ENCODE peak calls at places on chromosomes 4 and X, in five cellular contexts. R is PC-9, J is spleen, P is mammary epithelial cell, C is pancreas. H is an unnamed sample.
A peak's percentile ranks its signal among the peaks of the same experiment; 100 is the strongest.

GRCh38 chrX:54386314-54386713 is 28.5 kb upstream of the WNK3 start:
- DNase-seq in P (no peak), R (no peak), C (no peak), J (no peak), H (no peak)

GRCh38 chr4:4913147-4913561 is 53.7 kb downstream of the MSX1 start:
- DNase-seq in J (no peak), C (no peak), P (no peak), R (no peak), H (no peak)

GRCh38 chrX:2652106-2652505 is 39.0 kb upstream of the CD99 start:
- DNase-seq in J (no peak), P (no peak), C (no peak), R (no peak), H (no peak)

GRCh38 chrX:102746134-102746584 is 25.6 kb downstream of the GPRASP3 start:
- DNase-seq in R (no peak), J (peak; percentile 84), P (no peak), C (peak; percentile 27), H (peak; percentile 52)

GRCh38 chr4:119010909-119011606 is 122.4 kb downstream of the SYNPO2 start:
- DNase-seq in J (no peak), C (no peak), P (no peak), R (no peak), H (no peak)

GRCh38 chr4:44235897-44236296 is 212.7 kb downstream of the KCTD8 start:
- DNase-seq in C (no peak), R (no peak), P (no peak), J (no peak), H (no peak)

GRCh38 chr4:89800527-89801103 is 36.3 kb downstream of the SNCA start:
- DNase-seq in C (no peak), R (no peak), J (no peak), P (peak; percentile 62), H (no peak)

GRCh38 chrX:153507484-153508178 is 9.8 kb upstream of the ATP2B3 start:
- DNase-seq in P (peak; percentile 47), C (peak; percentile 78), J (peak; percentile 96), R (peak; percentile 38), H (peak; percentile 83)

GRCh38 chr4:103150677-103151076 is 47.5 kb downstream of the CENPE start:
- DNase-seq in P (peak; percentile 78), C (no peak), R (peak; percentile 79), J (no peak), H (no peak)

GRCh38 chrX:15055146-15055930 is 182.1 kb downstream of the MOSPD2 start:
- DNase-seq in R (no peak), C (no peak), J (no peak), P (peak; percentile 55), H (no peak)

GRCh38 chrX:57821703-57822375 is 88.4 kb downstream of the ZXDA start:
- DNase-seq in C (peak; percentile 17), P (peak; percentile 35), J (no peak), R (no peak), H (no peak)

GRCh38 chrX:120251471-120252011 is 929 bp downstream of the ZBTB33 start:
- DNase-seq in C (peak; percentile 29), R (peak; percentile 62), J (peak; percentile 80), P (peak; percentile 9), H (peak; percentile 17)

GRCh38 chr4:47913328-47913727 is 1.1 kb downstream of the NFXL1 start:
- DNase-seq in C (no peak), J (no peak), P (peak; percentile 51), R (peak; percentile 45), H (no peak)

GRCh38 chr4:83251074-83251835 is 33.3 kb downstream of the COQ2 start:
- DNase-seq in C (no peak), R (no peak), P (no peak), J (no peak), H (no peak)

GRCh38 chr4:44927361-44928061 is 201.2 kb upstream of the GNPDA2 start:
- DNase-seq in P (peak; percentile 39), C (no peak), R (no peak), J (no peak), H (no peak)

GRCh38 chr4:159983080-159983479 is 880.2 kb downstream of the RAPGEF2 start:
- DNase-seq in C (no peak), J (no peak), P (peak; percentile 11), R (no peak), H (no peak)

GRCh38 chrX:40165206-40165605 is 67.4 kb upstream of the BCOR start:
- DNase-seq in J (peak; percentile 46), C (no peak), P (no peak), R (no peak), H (no peak)

GRCh38 chr4:13700196-13701140 is 72.9 kb upstream of the BOD1L1 start:
- DNase-seq in P (peak; percentile 88), R (peak; percentile 84), J (no peak), C (no peak), H (no peak)

GRCh38 chr4:178340468-178340867 is 898.2 kb upstream of the AGA start:
- DNase-seq in P (no peak), C (no peak), J (no peak), R (no peak), H (no peak)

DNA sequence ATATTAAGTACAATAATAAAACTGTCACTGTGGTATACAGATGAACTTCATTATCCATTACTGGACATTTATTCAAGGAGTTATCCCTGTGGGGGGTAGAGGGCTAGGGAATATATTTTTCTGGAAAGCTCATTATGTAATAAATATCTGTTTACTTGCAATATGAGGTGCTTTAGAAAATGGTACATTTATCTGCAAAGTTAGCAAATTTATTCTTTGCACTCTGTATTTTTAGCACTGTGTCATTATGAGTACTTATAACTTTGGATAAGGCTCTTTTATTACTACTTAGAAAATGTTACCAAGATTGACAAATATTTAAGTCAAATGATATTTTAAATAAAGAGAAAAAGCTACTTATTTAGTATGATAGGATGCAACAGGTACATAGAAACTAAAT is 37.8 kb downstream of the ANKRD17 start:
- DNase-seq in C (no peak), P (no peak), R (no peak), J (no peak), H (no peak)
- H3K4me1 ChIP-seq in C (peaks cover 11% of the 10 kb centered on the region), P (peaks cover 5% of the 10 kb centered on the region), R (peaks cover 4% of the 10 kb centered on the region), J (peaks cover 49% of the 10 kb centered on the region), H (peaks cover 47% of the 10 kb centered on the region)

GRCh38 chr4:1460967-1461868 is 55.0 kb upstream of the NKX1-1 start:
- DNase-seq in J (peak; percentile 61), P (no peak), C (peak; percentile 7), R (no peak), H (no peak)

GRCh38 chr4:1459664-1460511 is 53.6 kb upstream of the NKX1-1 start:
- DNase-seq in P (no peak), C (peak; percentile 8), J (peak; percentile 62), R (no peak), H (no peak)

GRCh38 chr4:1462009-1462767 is 55.9 kb upstream of the NKX1-1 start:
- DNase-seq in C (no peak), P (no peak), J (peak; percentile 62), R (no peak), H (no peak)

GRCh38 chr4:1458581-1458980 is 52.3 kb upstream of the NKX1-1 start:
- DNase-seq in J (no peak), C (no peak), P (no peak), R (no peak), H (no peak)

DNA sequence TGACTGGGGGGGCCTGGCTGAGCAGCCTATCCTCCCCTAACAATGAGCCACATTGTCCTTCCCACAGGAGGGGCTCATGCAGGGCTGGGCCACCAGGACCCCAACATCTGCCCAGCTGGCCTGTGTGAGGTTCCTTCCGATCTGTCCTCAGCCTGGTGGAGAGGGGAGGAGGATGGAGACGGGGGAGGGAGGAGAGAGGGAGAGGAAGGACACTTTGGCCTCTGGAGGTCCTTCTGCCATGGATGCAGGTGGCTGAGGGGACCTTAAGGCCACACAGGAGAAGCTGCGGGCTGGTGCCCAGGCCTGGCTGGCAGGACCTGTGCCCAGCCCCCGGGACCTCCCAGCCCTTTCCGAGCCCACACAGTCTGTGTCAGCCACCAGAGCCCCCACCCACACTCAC is 52.8 kb upstream of the NKX1-1 start:
- DNase-seq in C (no peak), P (no peak), J (no peak), R (no peak), H (no peak)
- H3K27me3 ChIP-seq in C (no peaks in the 10 kb centered on the region), P (peaks cover 9% of the 10 kb centered on the region), J (no peaks in the 10 kb centered on the region), R (peaks cover 81% of the 10 kb centered on the region), H (peaks cover 47% of the 10 kb centered on the region)

GRCh38 chr4:11635336-11635735 is 206.6 kb upstream of the HS3ST1 start:
- DNase-seq in P (peak; percentile 91), C (no peak), J (no peak), R (peak; percentile 97), H (no peak)

GRCh38 chr4:11632015-11632414 is 203.3 kb upstream of the HS3ST1 start:
- DNase-seq in P (peak; percentile 88), C (no peak), J (no peak), R (no peak), H (no peak)

GRCh38 chr4:11633435-11633834 is 204.7 kb upstream of the HS3ST1 start:
- DNase-seq in P (no peak), R (no peak), C (no peak), J (no peak), H (no peak)

GRCh38 chr4:11632488-11632887 is 203.8 kb upstream of the HS3ST1 start:
- DNase-seq in R (peak; percentile 55), P (peak; percentile 93), C (no peak), J (no peak), H (no peak)

DNA sequence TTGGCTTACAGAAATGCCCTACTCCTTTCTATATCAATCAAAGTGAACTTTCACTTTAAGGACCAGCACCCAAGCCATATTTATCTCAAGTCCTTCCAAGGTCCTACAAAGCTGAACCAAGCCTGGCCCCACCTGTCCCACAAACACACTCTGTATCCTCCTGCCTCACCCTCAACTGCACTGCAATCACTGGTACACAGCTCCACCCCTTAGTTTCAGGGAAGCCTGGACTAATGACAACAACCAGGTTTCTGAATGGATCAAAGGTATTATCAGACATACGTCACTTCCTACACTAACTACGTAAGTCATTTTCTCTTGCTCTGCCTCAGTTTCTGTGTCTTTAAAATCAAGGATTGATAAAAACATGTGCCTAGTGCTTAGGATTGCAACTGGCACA is 205.6 kb upstream of the HS3ST1 start:
- DNase-seq in C (no peak), J (no peak), R (no peak), P (peak; percentile 67), H (no peak)
- TF ChIP-seq CTCF in C (no peak), J (no peak), R (no peak), P (peak; percentile 47), H (no peak)

GRCh38 chr4:124964251-124964650 is 251.7 kb upstream of the ANKRD50 start:
- DNase-seq in R (no peak), C (no peak), J (no peak), P (no peak), H (no peak)

GRCh38 chr4:124965492-124965891 is 253.0 kb upstream of the ANKRD50 start:
- DNase-seq in P (no peak), J (no peak), C (no peak), R (no peak), H (no peak)

GRCh38 chr4:124958812-124959211 is 246.3 kb upstream of the ANKRD50 start:
- DNase-seq in J (no peak), R (no peak), P (peak; percentile 20), C (no peak), H (no peak)

GRCh38 chr4:124955476-124955875 is 242.9 kb upstream of the ANKRD50 start:
- DNase-seq in J (no peak), C (peak; percentile 23), R (no peak), P (no peak), H (no peak)

DNA sequence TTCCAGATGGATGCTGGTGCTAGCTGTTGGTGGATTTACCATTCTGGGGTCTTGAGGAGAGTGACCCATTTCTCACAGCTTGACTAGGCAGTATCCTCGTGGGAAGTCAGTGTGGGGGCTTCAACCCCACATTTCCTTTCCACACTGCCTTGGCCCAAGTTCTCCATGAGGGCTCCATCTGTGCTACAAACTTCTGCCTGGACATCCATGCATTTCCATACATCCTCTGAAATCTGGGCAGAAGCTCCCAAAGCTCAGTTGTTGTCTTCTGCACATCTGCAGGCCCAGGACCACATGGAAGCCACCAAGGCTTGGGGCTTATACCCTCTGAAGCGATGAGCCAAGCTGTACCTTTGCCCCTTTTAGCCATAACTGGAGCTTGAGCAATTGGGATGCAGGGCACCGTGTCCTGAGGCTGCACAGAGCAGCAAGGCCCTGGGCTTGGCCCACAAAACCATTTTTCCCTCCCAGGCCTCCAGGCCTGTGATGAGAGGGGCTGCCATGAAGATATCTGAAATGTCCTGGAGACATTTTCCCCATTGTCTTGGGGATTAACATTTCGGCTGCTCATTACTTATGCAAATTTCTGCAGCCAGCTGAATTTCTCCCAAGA is 248.7 kb upstream of the ANKRD50 start:
- DNase-seq in J (no peak), P (no peak), C (no peak), R (no peak), H (no peak)
- H3K4me1 ChIP-seq in J (no peaks in the 10 kb centered on the region), P (no peaks in the 10 kb centered on the region), C (no peaks in the 10 kb centered on the region), R (no peaks in the 10 kb centered on the region), H (no peaks in the 10 kb centered on the region)

H was measured in heart right ventricle.